ENCODE peak calls at places on chromosomes 1 and 21, in nine cellular contexts. One of them, this sample, is unnamed.

GRCh38 chr1:94739521-94740061 is 80.6 kb upstream of the SLC44A3 start:
- DNase-seq in left ventricle myocardium inferior: no peak
- DNase-seq in Calu3: no peak
- DNase-seq in fibroblast of mammary gland: peak
- DNase-seq in ovary: no peak
- DNase-seq in AG04449: peak
- DNase-seq in GM10248: no peak
- DNase-seq in fibroblast of villous mesenchyme: peak
- DNase-seq in mammary epithelial cell: peak
- DNase-seq in this sample: no peak

GRCh38 chr1:2459757-2460156 is 16.3 kb upstream of the PLCH2 start:
- DNase-seq in AG04449: no peak
- DNase-seq in GM10248: no peak
- DNase-seq in Calu3: no peak
- DNase-seq in fibroblast of mammary gland: peak
- DNase-seq in mammary epithelial cell: no peak
- DNase-seq in fibroblast of villous mesenchyme: peak
- DNase-seq in ovary: no peak
- DNase-seq in left ventricle myocardium inferior: peak
- DNase-seq in this sample: no peak

GRCh38 chr1:211935448-211935970 is 99.8 kb downstream of the INTS7 start:
- DNase-seq in fibroblast of mammary gland: no peak
- DNase-seq in mammary epithelial cell: no peak
- DNase-seq in AG04449: no peak
- DNase-seq in ovary: no peak
- DNase-seq in fibroblast of villous mesenchyme: no peak
- DNase-seq in left ventricle myocardium inferior: no peak
- DNase-seq in GM10248: peak
- DNase-seq in Calu3: no peak
- DNase-seq in this sample: peak

GRCh38 chr1:165943198-165943597 is 115.8 kb downstream of the UCK2 start:
- DNase-seq in mammary epithelial cell: peak
- DNase-seq in GM10248: no peak
- DNase-seq in AG04449: no peak
- DNase-seq in fibroblast of mammary gland: peak
- DNase-seq in Calu3: no peak
- DNase-seq in left ventricle myocardium inferior: no peak
- DNase-seq in fibroblast of villous mesenchyme: peak
- DNase-seq in ovary: no peak
- DNase-seq in this sample: peak

GRCh38 chr1:176699821-176700220 is 236.8 kb downstream of the PAPPA2 start:
- DNase-seq in fibroblast of mammary gland: no peak
- DNase-seq in Calu3: no peak
- DNase-seq in fibroblast of villous mesenchyme: no peak
- DNase-seq in ovary: no peak
- DNase-seq in AG04449: no peak
- DNase-seq in left ventricle myocardium inferior: no peak
- DNase-seq in GM10248: no peak
- DNase-seq in mammary epithelial cell: no peak
- DNase-seq in this sample: no peak

GRCh38 chr1:109762039-109762585 is 1.6 kb downstream of the EPS8L3 start:
- DNase-seq in fibroblast of mammary gland: no peak
- DNase-seq in mammary epithelial cell: no peak
- DNase-seq in Calu3: no peak
- DNase-seq in AG04449: no peak
- DNase-seq in left ventricle myocardium inferior: peak
- DNase-seq in fibroblast of villous mesenchyme: no peak
- DNase-seq in ovary: peak
- DNase-seq in GM10248: no peak
- DNase-seq in this sample: no peak

GRCh38 chr1:173688300-173688699 is 18.6 kb upstream of the ANKRD45 start:
- DNase-seq in AG04449: no peak
- DNase-seq in GM10248: no peak
- DNase-seq in Calu3: no peak
- DNase-seq in ovary: no peak
- DNase-seq in mammary epithelial cell: no peak
- DNase-seq in fibroblast of villous mesenchyme: no peak
- DNase-seq in fibroblast of mammary gland: no peak
- DNase-seq in left ventricle myocardium inferior: no peak
- DNase-seq in this sample: no peak

GRCh38 chr21:43816611-43817071 is 27.3 kb downstream of the RRP1 start:
- DNase-seq in Calu3: no peak
- DNase-seq in AG04449: no peak
- DNase-seq in ovary: no peak
- DNase-seq in fibroblast of villous mesenchyme: no peak
- DNase-seq in mammary epithelial cell: no peak
- DNase-seq in GM10248: no peak
- DNase-seq in fibroblast of mammary gland: no peak
- DNase-seq in left ventricle myocardium inferior: no peak
- DNase-seq in this sample: no peak

GRCh38 chr1:37474697-37475379 is 458 bp downstream of the ZC3H12A start:
- DNase-seq in ovary: peak
- DNase-seq in Calu3: no peak
- DNase-seq in fibroblast of villous mesenchyme: no peak
- DNase-seq in left ventricle myocardium inferior: no peak
- DNase-seq in GM10248: no peak
- DNase-seq in fibroblast of mammary gland: peak
- DNase-seq in mammary epithelial cell: no peak
- DNase-seq in AG04449: no peak
- DNase-seq in this sample: no peak

GRCh38 chr1:92485374-92486250 is 1.1 kb downstream of the GFI1 start:
- DNase-seq in mammary epithelial cell: peak
- DNase-seq in ovary: no peak
- DNase-seq in AG04449: no peak
- DNase-seq in fibroblast of mammary gland: no peak
- DNase-seq in Calu3: peak
- DNase-seq in GM10248: peak
- DNase-seq in left ventricle myocardium inferior: peak
- DNase-seq in fibroblast of villous mesenchyme: no peak
- DNase-seq in this sample: peak

GRCh38 chr1:19429611-19430010 is 55.7 kb downstream of the CAPZB start:
- DNase-seq in mammary epithelial cell: no peak
- DNase-seq in GM10248: no peak
- DNase-seq in Calu3: no peak
- DNase-seq in fibroblast of villous mesenchyme: no peak
- DNase-seq in left ventricle myocardium inferior: no peak
- DNase-seq in ovary: no peak
- DNase-seq in fibroblast of mammary gland: no peak
- DNase-seq in AG04449: no peak
- DNase-seq in this sample: no peak

GRCh38 chr1:175963740-175964139 is 220.3 kb upstream of the TNR start:
- DNase-seq in fibroblast of villous mesenchyme: no peak
- DNase-seq in GM10248: no peak
- DNase-seq in fibroblast of mammary gland: no peak
- DNase-seq in ovary: no peak
- DNase-seq in mammary epithelial cell: no peak
- DNase-seq in Calu3: no peak
- DNase-seq in AG04449: no peak
- DNase-seq in left ventricle myocardium inferior: no peak
- DNase-seq in this sample: no peak

GRCh38 chr1:53197301-53198205 is 929 bp downstream of the CPT2 start:
- DNase-seq in GM10248: no peak
- DNase-seq in ovary: no peak
- DNase-seq in Calu3: no peak
- DNase-seq in left ventricle myocardium inferior: no peak
- DNase-seq in mammary epithelial cell: no peak
- DNase-seq in fibroblast of villous mesenchyme: peak
- DNase-seq in AG04449: no peak
- DNase-seq in fibroblast of mammary gland: peak
- DNase-seq in this sample: no peak

GRCh38 chr1:207407655-207408256 is 46.4 kb upstream of the CR2 start:
- DNase-seq in fibroblast of mammary gland: peak
- DNase-seq in AG04449: no peak
- DNase-seq in mammary epithelial cell: peak
- DNase-seq in Calu3: no peak
- DNase-seq in left ventricle myocardium inferior: no peak
- DNase-seq in ovary: no peak
- DNase-seq in GM10248: no peak
- DNase-seq in fibroblast of villous mesenchyme: peak
- DNase-seq in this sample: peak

GRCh38 chr1:240164742-240165141 is 73.1 kb downstream of the FMN2 start:
- DNase-seq in GM10248: no peak
- DNase-seq in mammary epithelial cell: no peak
- DNase-seq in fibroblast of mammary gland: no peak
- DNase-seq in Calu3: no peak
- DNase-seq in AG04449: no peak
- DNase-seq in ovary: no peak
- DNase-seq in fibroblast of villous mesenchyme: no peak
- DNase-seq in left ventricle myocardium inferior: no peak
- DNase-seq in this sample: no peak

GRCh38 chr1:227785094-227785811 is 30.2 kb upstream of the PRSS38 start:
- DNase-seq in fibroblast of mammary gland: no peak
- DNase-seq in left ventricle myocardium inferior: no peak
- DNase-seq in ovary: no peak
- DNase-seq in Calu3: no peak
- DNase-seq in AG04449: no peak
- DNase-seq in mammary epithelial cell: no peak
- DNase-seq in fibroblast of villous mesenchyme: no peak
- DNase-seq in GM10248: no peak
- DNase-seq in this sample: no peak

GRCh38 chr21:42466700-42467612 is 29.1 kb downstream of the RSPH1 start:
- DNase-seq in fibroblast of villous mesenchyme: peak
- DNase-seq in fibroblast of mammary gland: no peak
- DNase-seq in ovary: no peak
- DNase-seq in AG04449: no peak
- DNase-seq in Calu3: peak
- DNase-seq in left ventricle myocardium inferior: no peak
- DNase-seq in mammary epithelial cell: no peak
- DNase-seq in GM10248: peak
- DNase-seq in this sample: peak
- TF ChIP-seq CTCF in fibroblast of villous mesenchyme: peak
- TF ChIP-seq CTCF in fibroblast of mammary gland: no peak
- TF ChIP-seq CTCF in ovary: no peak
- TF ChIP-seq CTCF in AG04449: no peak
- TF ChIP-seq CTCF in Calu3: no peak
- TF ChIP-seq CTCF in left ventricle myocardium inferior: peak
- TF ChIP-seq CTCF in mammary epithelial cell: peak
- TF ChIP-seq CTCF in GM10248: peak
- TF ChIP-seq CTCF in this sample: peak

GRCh38 chr1:84122780-84123382 is 21.2 kb upstream of the PRKACB start:
- DNase-seq in left ventricle myocardium inferior: no peak
- DNase-seq in mammary epithelial cell: peak
- DNase-seq in Calu3: peak
- DNase-seq in AG04449: no peak
- DNase-seq in GM10248: peak
- DNase-seq in ovary: peak
- DNase-seq in fibroblast of villous mesenchyme: peak
- DNase-seq in fibroblast of mammary gland: peak
- DNase-seq in this sample: peak
- TF ChIP-seq CTCF in left ventricle myocardium inferior: peak
- TF ChIP-seq CTCF in mammary epithelial cell: peak
- TF ChIP-seq CTCF in Calu3: peak
- TF ChIP-seq CTCF in AG04449: peak
- TF ChIP-seq CTCF in GM10248: peak
- TF ChIP-seq CTCF in ovary: no peak
- TF ChIP-seq CTCF in fibroblast of villous mesenchyme: peak
- TF ChIP-seq CTCF in fibroblast of mammary gland: peak
- TF ChIP-seq CTCF in this sample: peak

GRCh38 chr1:183471748-183472487 is 381 bp upstream of the SMG7 start:
- DNase-seq in fibroblast of mammary gland: peak
- DNase-seq in GM10248: peak
- DNase-seq in mammary epithelial cell: peak
- DNase-seq in AG04449: peak
- DNase-seq in ovary: peak
- DNase-seq in left ventricle myocardium inferior: peak
- DNase-seq in Calu3: peak
- DNase-seq in fibroblast of villous mesenchyme: peak
- DNase-seq in this sample: peak

GRCh38 chr1:183470961-183471747 is 1.1 kb upstream of the SMG7 start:
- DNase-seq in fibroblast of mammary gland: peak
- DNase-seq in fibroblast of villous mesenchyme: peak
- DNase-seq in GM10248: peak
- DNase-seq in left ventricle myocardium inferior: peak
- DNase-seq in AG04449: no peak
- DNase-seq in Calu3: peak
- DNase-seq in mammary epithelial cell: peak
- DNase-seq in ovary: peak
- DNase-seq in this sample: peak

GRCh38 chr1:183470147-183470960 is 1.9 kb upstream of the SMG7 start:
- DNase-seq in Calu3: peak
- DNase-seq in AG04449: no peak
- DNase-seq in GM10248: peak
- DNase-seq in fibroblast of mammary gland: peak
- DNase-seq in mammary epithelial cell: peak
- DNase-seq in left ventricle myocardium inferior: peak
- DNase-seq in fibroblast of villous mesenchyme: peak
- DNase-seq in ovary: peak
- DNase-seq in this sample: peak

GRCh38 chr1:183473286-183473536 is 912 bp downstream of the SMG7 start:
- DNase-seq in AG04449: no peak
- DNase-seq in mammary epithelial cell: peak
- DNase-seq in left ventricle myocardium inferior: no peak
- DNase-seq in fibroblast of mammary gland: peak
- DNase-seq in Calu3: no peak
- DNase-seq in ovary: no peak
- DNase-seq in fibroblast of villous mesenchyme: no peak
- DNase-seq in GM10248: no peak
- DNase-seq in this sample: no peak

GRCh38 chr1:183472488-183473285 is at the start of gene SMG7:
- DNase-seq in fibroblast of villous mesenchyme: peak
- DNase-seq in GM10248: peak
- DNase-seq in mammary epithelial cell: peak
- DNase-seq in ovary: no peak
- DNase-seq in fibroblast of mammary gland: peak
- DNase-seq in AG04449: no peak
- DNase-seq in left ventricle myocardium inferior: peak
- DNase-seq in Calu3: peak
- DNase-seq in this sample: peak
- TF ChIP-seq CTCF in fibroblast of villous mesenchyme: no peak
- TF ChIP-seq CTCF in GM10248: no peak
- TF ChIP-seq CTCF in mammary epithelial cell: no peak
- TF ChIP-seq CTCF in ovary: no peak
- TF ChIP-seq CTCF in fibroblast of mammary gland: no peak
- TF ChIP-seq CTCF in AG04449: no peak
- TF ChIP-seq CTCF in left ventricle myocardium inferior: no peak
- TF ChIP-seq CTCF in Calu3: no peak
- TF ChIP-seq CTCF in this sample: no peak

DNA sequence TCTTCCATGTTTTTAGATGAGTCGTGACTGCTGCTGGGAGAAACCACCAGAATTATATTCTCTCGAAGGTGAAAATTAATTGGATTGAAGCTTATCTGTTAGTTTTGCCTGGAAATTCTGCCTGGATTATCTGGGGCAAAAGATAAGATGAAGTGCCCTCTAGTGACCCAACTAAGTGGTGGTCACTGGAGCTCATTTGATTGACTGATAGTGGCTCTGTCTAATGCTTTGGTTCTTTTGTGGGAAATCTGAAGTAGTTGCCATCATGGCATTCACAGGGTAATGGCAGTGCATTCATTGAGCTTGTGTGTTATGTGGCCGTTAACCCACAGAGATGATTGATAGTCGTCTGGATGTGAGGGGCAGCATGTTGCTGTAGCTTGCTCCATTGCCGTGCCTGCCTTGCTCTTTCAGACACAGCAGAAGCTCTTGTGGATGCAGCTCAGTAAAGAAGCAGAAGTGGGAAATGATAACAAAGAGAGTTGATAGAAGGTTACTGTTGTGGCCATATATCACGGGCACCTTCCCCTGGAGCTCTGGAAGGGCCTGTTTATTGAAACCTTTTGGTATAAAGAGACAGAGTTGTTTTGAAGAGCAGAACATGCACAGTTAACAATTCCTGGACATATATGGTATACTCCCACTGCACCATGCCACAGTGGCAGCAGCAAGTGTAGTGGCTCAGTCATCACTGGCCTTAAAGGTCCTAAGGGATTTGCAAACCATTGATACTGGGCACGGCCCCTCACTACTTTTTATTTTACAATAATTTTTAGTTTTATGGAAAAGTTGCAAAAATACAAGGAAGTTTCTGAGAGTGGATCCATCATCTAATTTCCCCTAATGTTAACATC is 42.0 kb downstream of the CXADR start:
- DNase-seq in Calu3: no peak
- DNase-seq in fibroblast of villous mesenchyme: no peak
- DNase-seq in ovary: no peak
- DNase-seq in AG04449: no peak
- DNase-seq in mammary epithelial cell: no peak
- DNase-seq in left ventricle myocardium inferior: no peak
- DNase-seq in GM10248: no peak
- DNase-seq in fibroblast of mammary gland: peak
- DNase-seq in this sample: no peak
- TF ChIP-seq CTCF in Calu3: no peak
- TF ChIP-seq CTCF in fibroblast of villous mesenchyme: peak
- TF ChIP-seq CTCF in ovary: no peak
- TF ChIP-seq CTCF in AG04449: no peak
- TF ChIP-seq CTCF in mammary epithelial cell: peak
- TF ChIP-seq CTCF in left ventricle myocardium inferior: peak
- TF ChIP-seq CTCF in GM10248: peak
- TF ChIP-seq CTCF in fibroblast of mammary gland: peak
- TF ChIP-seq CTCF in this sample: no peak